ENCODE peak calls at places on chromosome 3, in six cellular contexts. T is fibroblast of the aortic adventitia; D is body of pancreas; Q is heart left ventricle; H is CD8-positive, alpha-beta T cell; Y is Panc1. R is an unnamed sample.

GRCh38 chr3:183825380-183826161 is at the start of gene MAP6D1:
- DNase-seq in T (peak; percentile 18), D (peak; percentile 41), Q (peak; percentile 30), H (no peak), Y (no peak), R (peak; percentile 53)

GRCh38 chr3:42501681-42502428 is 588 bp upstream of the VIPR1 start:
- DNase-seq in T (peak; percentile 20), D (peak; percentile 59), Q (peak; percentile 53), H (peak; percentile 52), Y (no peak), R (peak; percentile 46)

GRCh38 chr3:126960604-126960995 is 22.3 kb upstream of the PLXNA1 start:
- DNase-seq in T (no peak), D (no peak), Q (peak; percentile 42), H (no peak), Y (no peak), R (no peak)

GRCh38 chr3:152304160-152304559 is 35.4 kb downstream of the MBNL1 start:
- DNase-seq in T (no peak), D (no peak), Q (no peak), H (no peak), Y (no peak), R (no peak)

GRCh38 chr3:38370149-38370548 is 23.6 kb downstream of the XYLB start:
- DNase-seq in T (no peak), D (no peak), Q (no peak), H (no peak), Y (no peak), R (no peak)

GRCh38 chr3:119911748-119912147 is 129.8 kb downstream of the NR1I2 start:
- DNase-seq in T (no peak), D (no peak), Q (no peak), H (no peak), Y (no peak), R (peak; percentile 13)

GRCh38 chr3:3141939-3142338 is 15.2 kb downstream of the TRNT1 start:
- DNase-seq in T (no peak), D (no peak), Q (no peak), H (no peak), Y (no peak), R (no peak)

GRCh38 chr3:52609316-52609815 is 73.0 kb downstream of the UQCC5 start:
- DNase-seq in T (no peak), D (no peak), Q (no peak), H (no peak), Y (no peak), R (no peak)

GRCh38 chr3:184814214-184814613 is 2.2 kb downstream of the VPS8 start:
- DNase-seq in T (no peak), D (no peak), Q (no peak), H (no peak), Y (no peak), R (peak; percentile 32)

GRCh38 chr3:45942051-45942825 is 1.0 kb upstream of the CXCR6 start:
- DNase-seq in T (no peak), D (no peak), Q (no peak), H (no peak), Y (no peak), R (no peak)

GRCh38 chr3:106711650-106712049 is 665.6 kb upstream of the CCDC54 start:
- DNase-seq in T (peak; percentile 71), D (no peak), Q (no peak), H (no peak), Y (no peak), R (no peak)

GRCh38 chr3:52986938-52987337 is 58.9 kb downstream of the SFMBT1 start:
- DNase-seq in T (peak; percentile 59), D (no peak), Q (no peak), H (no peak), Y (no peak), R (no peak)

GRCh38 chr3:4895848-4896247 is 83.4 kb upstream of the BHLHE40 start:
- DNase-seq in T (peak; percentile 67), D (no peak), Q (no peak), H (no peak), Y (no peak), R (no peak)

GRCh38 chr3:130971208-130971607 is 55.4 kb downstream of the ASTE1 start:
- DNase-seq in T (no peak), D (no peak), Q (no peak), H (no peak), Y (no peak), R (no peak)

GRCh38 chr3:62562017-62562416 is 188.7 kb upstream of the FEZF2 start:
- DNase-seq in T (peak; percentile 90), D (no peak), Q (no peak), H (no peak), Y (no peak), R (no peak)

GRCh38 chr3:160485931-160486330 is 36.3 kb upstream of the TRIM59 start:
- DNase-seq in T (peak; percentile 8), D (no peak), Q (no peak), H (no peak), Y (no peak), R (no peak)

GRCh38 chr3:5013021-5013906 is 34.0 kb downstream of the BHLHE40 start:
- DNase-seq in T (peak; percentile 41), D (no peak), Q (no peak), H (no peak), Y (no peak), R (no peak)

GRCh38 chr3:16177962-16178627 is 3.6 kb downstream of the GALNT15 start:
- DNase-seq in T (peak; percentile 91), D (peak; percentile 77), Q (peak; percentile 78), H (peak; percentile 32), Y (peak; percentile 45), R (peak; percentile 69)

GRCh38 chr3:58693929-58694850 is 27.6 kb upstream of the FAM3D start:
- DNase-seq in T (no peak), D (no peak), Q (no peak), H (no peak), Y (no peak), R (peak; percentile 72)

DNA sequence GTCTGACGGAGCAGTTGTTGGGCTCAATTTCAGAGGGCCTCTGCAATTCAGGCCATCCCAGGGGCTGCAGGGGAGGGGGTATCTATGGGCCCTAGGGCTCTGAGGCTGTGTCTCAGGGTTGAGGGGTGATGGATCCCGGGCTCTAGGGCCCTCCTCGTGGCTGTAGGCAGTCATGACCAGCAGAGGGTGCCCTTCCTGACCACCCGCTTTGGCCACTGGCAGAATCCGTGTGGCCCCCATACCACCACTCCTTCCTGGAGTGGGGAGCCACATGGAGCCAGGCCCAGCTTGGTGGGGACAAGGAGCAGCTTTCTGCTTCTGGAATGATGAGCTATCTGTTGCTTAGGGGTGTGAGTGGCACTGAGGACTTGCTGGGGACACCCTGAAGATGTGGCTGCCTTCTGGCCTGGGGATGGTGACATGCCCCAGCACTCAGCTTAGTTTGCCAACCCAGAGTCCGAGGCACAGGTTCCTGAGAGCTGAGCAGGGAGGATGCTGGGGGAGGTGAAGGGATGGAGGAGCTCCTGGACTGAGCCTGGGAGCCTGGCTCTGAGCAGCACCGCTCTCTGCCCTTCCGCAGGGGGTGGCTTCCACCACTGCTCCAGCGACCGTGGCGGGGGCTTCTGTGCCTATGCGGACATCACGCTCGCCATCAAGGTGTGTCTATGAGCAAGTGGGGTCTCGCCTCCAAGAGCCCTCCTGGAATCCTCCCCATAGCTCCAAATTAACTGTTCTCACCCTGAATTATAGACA is 20.2 kb downstream of the HDAC11 start:
- DNase-seq in T (no peak), D (no peak), Q (no peak), H (no peak), Y (no peak), R (no peak)
- TF ChIP-seq CTCF in T (peak; percentile 65), D (peak; percentile 21), Q (peak; percentile 42), H (no peak), Y (peak; percentile 82), R (peak; percentile 66)

GRCh38 chr3:48270306-48270705 is 29.4 kb downstream of the ZNF589 start:
- DNase-seq in T (no peak), D (no peak), Q (no peak), H (no peak), Y (no peak), R (no peak)

GRCh38 chr3:48267782-48268181 is 26.9 kb downstream of the ZNF589 start:
- DNase-seq in T (no peak), D (no peak), Q (no peak), H (no peak), Y (no peak), R (no peak)

GRCh38 chr3:48268381-48268935 is 27.6 kb downstream of the ZNF589 start:
- DNase-seq in T (no peak), D (no peak), Q (no peak), H (peak; percentile 61), Y (no peak), R (no peak)

GRCh38 chr3:48269592-48269991 is 28.7 kb downstream of the ZNF589 start:
- DNase-seq in T (no peak), D (no peak), Q (no peak), H (no peak), Y (no peak), R (no peak)

DNA sequence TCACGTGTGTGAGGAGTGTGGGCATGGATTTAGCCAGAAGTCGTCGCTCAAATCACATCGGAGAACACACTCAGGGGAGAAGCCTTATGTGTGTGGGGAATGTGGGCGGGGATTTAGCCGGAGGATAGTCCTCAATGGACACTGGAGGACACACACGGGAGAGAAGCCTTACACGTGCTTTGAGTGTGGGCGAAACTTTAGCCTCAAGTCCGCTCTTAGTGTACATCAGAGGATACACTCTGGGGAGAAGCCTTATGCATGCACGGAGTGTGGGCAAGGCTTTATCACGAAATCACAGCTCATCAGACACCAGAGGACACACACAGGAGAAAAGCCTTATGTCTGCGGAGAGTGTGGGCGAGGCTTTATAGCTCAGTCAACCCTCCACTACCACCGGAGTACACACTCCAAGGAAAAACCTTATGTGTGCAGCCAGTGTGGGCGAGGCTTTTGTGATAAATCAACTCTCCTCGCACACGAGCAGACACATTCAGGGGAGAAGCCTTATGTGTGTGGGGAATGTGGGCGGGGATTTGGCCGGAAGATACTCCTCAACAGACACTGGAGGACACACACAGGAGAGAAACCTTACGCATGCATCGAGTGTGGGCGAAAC is 28.1 kb downstream of the ZNF589 start:
- DNase-seq in T (no peak), D (no peak), Q (no peak), H (peak; percentile 10), Y (no peak), R (no peak)
- H3K4me3 ChIP-seq in T (no peak overlapping the region), D (no peak overlapping the region), Q (no peak overlapping the region), H (peak overlapping the region; percentile 32), Y (no peak overlapping the region), R (no peak overlapping the region)

GRCh38 chr3:49668414-49668797 is 5.7 kb upstream of the APEH start:
- DNase-seq in T (no peak), D (no peak), Q (no peak), H (no peak), Y (no peak), R (no peak)
- TF ChIP-seq CTCF in T (no peak), D (no peak), Q (no peak), H (no peak), Y (no peak), R (no peak)

DNA sequence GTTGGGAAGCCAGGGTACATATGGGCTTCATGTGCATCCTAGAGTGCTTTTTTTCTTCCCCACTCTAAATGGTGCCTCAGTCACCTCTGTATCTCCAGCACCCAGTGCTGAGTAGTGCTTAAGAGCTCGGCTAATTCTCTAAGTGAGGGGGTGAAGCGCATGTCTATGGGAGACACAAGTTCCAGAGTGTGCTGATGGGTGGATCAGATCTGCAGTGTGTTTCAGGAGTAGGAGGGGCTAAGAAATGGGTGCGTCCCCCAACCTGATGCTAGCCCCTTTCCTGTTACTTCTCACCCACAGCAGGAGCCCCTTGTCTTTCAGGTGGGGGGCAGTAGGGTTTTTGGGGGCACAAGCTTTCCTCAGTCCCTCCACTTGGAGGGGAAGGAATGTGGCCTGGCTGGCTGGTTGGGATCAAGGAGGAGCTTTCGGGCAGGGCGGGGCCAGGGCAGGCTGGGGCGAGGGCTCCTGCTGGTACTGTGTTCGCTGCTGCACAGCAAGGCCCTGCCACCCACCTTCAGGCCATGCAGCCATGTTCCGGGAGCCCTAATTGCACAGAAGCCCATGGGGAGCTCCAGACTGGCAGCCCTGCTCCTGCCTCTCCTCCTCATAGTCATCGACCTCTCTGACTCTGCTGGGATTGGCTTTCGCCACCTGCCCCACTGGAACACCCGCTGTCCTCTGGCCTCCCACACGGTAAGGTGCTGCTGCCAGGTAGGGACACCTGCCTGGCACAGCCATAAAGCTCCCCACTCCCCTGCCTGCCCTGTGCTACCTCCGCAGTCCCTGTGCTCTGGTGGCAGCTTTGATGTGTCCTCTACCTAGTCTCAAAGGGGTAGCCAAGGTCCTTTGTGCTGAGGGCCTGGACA is at the start of gene IL17RE:
- DNase-seq in T (no peak), D (peak; percentile 64), Q (no peak), H (no peak), Y (no peak), R (no peak)
- H3K4me3 ChIP-seq in T (no peak within 1 kb of the TSS), D (no peak within 1 kb of the TSS), Q (peak within 1 kb of the TSS; percentile 27), H (no peak within 1 kb of the TSS), Y (no peak within 1 kb of the TSS), R (no peak within 1 kb of the TSS)

R was measured in GM12865.